ENCODE peak calls at places on chromosomes 1 and 21, in eight cellular contexts. Z is cardiac fibroblast, U is fibroblast of mammary gland, S is D721Med, J is nephron progenitor cell, F is GM13976, N is A549, V is choroid plexus epithelial cell. K is an unnamed sample.

GRCh38 chr1:91783423-91784162 is 102.4 kb downstream of the TGFBR3 start:
- DNase-seq in N (no peak), S (no peak), F (no peak), J (no peak), U (peak; percentile 86), V (peak; percentile 61), Z (peak; percentile 89), K (no peak)

GRCh38 chr1:245988393-245989078 is 518.5 kb downstream of the SMYD3 start:
- DNase-seq in Z (no peak), U (no peak), J (no peak), S (no peak), V (no peak), F (no peak), N (no peak), K (no peak)

GRCh38 chr21:45255381-45256020 is 32.2 kb downstream of the POFUT2 start:
- DNase-seq in V (no peak), F (no peak), J (no peak), N (no peak), U (no peak), Z (no peak), S (no peak), K (no peak)

GRCh38 chr1:117146570-117147340 is 25.2 kb upstream of the TRIM45 start:
- DNase-seq in N (peak; percentile 34), F (no peak), U (peak; percentile 92), Z (peak; percentile 75), S (no peak), V (peak; percentile 91), J (no peak), K (no peak)

GRCh38 chr1:100443739-100444571 is 91.6 kb downstream of the CDC14A start:
- DNase-seq in S (no peak), J (no peak), F (no peak), Z (peak; percentile 51), U (peak; percentile 35), V (peak; percentile 67), N (no peak), K (no peak)

GRCh38 chr1:247746391-247746935 is 1.5 kb downstream of the OR14A2 start:
- DNase-seq in Z (peak; percentile 4), U (no peak), N (no peak), V (peak; percentile 8), F (no peak), J (no peak), S (no peak), K (no peak)

GRCh38 chr1:230094746-230095145 is 27.7 kb downstream of the GALNT2 start:
- DNase-seq in V (no peak), N (no peak), J (no peak), Z (no peak), F (no peak), U (no peak), S (peak; percentile 77), K (no peak)

GRCh38 chr1:102262994-102263393 is 266.3 kb upstream of the OLFM3 start:
- DNase-seq in V (no peak), N (no peak), S (no peak), Z (no peak), U (no peak), J (no peak), F (no peak), K (no peak)

GRCh38 chr1:160993544-160993943 is 27.4 kb downstream of the F11R start:
- DNase-seq in N (peak; percentile 25), Z (peak; percentile 91), F (no peak), J (no peak), V (peak; percentile 88), U (peak; percentile 73), S (no peak), K (no peak)
- TF ChIP-seq CTCF in N (peak; percentile 65), Z (peak; percentile 34), F (peak; percentile 9), J (no peak), V (peak; percentile 54), U (peak; percentile 48), S (peak; percentile 40), K (peak; percentile 37)

DNA sequence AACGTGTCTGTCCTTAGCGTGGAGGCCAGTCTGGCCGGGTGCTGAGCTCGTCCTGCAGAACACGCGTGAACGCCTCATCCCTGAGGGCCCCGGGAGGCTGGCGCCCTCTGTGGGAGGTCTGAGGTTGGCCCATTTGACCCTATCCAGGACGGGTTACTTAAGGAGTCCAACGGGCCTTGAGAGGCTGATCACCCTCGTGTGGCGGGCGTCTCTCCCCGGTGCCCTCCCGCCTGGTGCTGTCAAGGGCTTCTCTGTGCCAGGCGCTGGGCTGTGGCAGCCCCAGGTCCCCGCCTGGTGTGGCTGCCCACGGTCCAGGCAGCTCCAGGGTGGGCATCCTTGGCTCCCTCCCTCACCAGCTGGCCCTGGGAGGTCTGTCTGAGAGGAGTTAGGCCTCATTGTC is 9.7 kb downstream of the SKI start:
- DNase-seq in S (no peak), Z (no peak), U (peak; percentile 47), J (no peak), F (no peak), N (no peak), V (peak; percentile 30), K (no peak)
- TF ChIP-seq CTCF in S (peak; percentile 4), Z (peak; percentile 10), U (peak; percentile 24), J (no peak), F (no peak), N (no peak), V (peak; percentile 17), K (no peak)

GRCh38 chr1:84782881-84783280 is 92.6 kb upstream of the SSX2IP start:
- DNase-seq in F (no peak), U (no peak), N (no peak), J (no peak), Z (no peak), V (no peak), S (no peak), K (no peak)
- TF ChIP-seq CTCF in F (no peak), U (no peak), N (no peak), J (no peak), Z (no peak), V (no peak), S (no peak), K (no peak)

GRCh38 chr1:235367000-235367908 is at the start of gene TBCE:
- DNase-seq in S (peak; percentile 90), F (peak; percentile 97), N (peak; percentile 97), J (peak; percentile 95), U (peak; percentile 97), V (peak; percentile 98), Z (peak; percentile 97), K (peak; percentile 95)
- TF ChIP-seq CTCF in S (peak; percentile 4), F (no peak), N (no peak), J (no peak), U (peak; percentile 11), V (peak; percentile 36), Z (peak; percentile 43), K (no peak)

GRCh38 chr1:76746195-76746594 is 121.1 kb upstream of the ST6GALNAC5 start:
- DNase-seq in S (no peak), V (no peak), N (no peak), J (no peak), F (no peak), Z (no peak), U (peak; percentile 3), K (no peak)
- TF ChIP-seq CTCF in S (no peak), V (no peak), N (no peak), J (no peak), F (no peak), Z (no peak), U (no peak), K (no peak)

GRCh38 chr1:50257029-50257428 is 148.3 kb downstream of the ELAVL4 start:
- DNase-seq in N (no peak), V (no peak), F (no peak), S (no peak), J (no peak), Z (no peak), U (no peak), K (no peak)

GRCh38 chr1:50246869-50247268 is 138.1 kb downstream of the ELAVL4 start:
- DNase-seq in V (no peak), J (no peak), S (no peak), N (no peak), U (peak; percentile 22), Z (no peak), F (no peak), K (no peak)

DNA sequence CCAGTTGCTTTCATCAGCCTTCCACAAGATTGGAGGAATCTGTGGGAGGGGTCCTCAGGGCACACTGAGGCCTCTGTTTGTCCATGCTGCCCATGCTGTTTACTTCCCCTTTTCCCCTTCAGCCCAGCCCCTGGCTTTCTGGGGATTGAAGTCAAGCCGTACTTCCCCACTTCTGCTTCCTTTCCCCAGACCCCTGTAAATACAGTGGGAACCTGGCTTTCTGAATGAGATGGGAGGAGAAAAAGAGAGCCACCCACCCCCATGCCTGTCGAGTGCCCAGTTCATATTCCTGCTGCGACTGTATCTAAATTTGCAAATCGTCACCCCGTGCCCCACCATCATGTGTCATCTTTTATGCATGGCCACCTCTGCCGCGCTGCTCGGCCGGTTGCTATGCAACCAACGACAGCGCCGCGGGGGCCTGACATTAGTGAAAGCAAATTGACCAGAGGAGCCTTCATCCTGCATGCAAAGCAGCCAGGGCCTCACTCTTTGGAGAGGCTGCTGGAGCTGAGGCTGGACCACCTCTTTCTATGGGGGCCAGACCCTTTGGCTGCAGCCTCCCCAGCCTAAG is 143.0 kb downstream of the ELAVL4 start:
- DNase-seq in N (no peak), U (no peak), V (no peak), F (peak; percentile 45), J (peak; percentile 23), S (no peak), Z (no peak), K (peak; percentile 56)
- TF ChIP-seq CTCF in N (no peak), U (no peak), V (no peak), F (no peak), J (no peak), S (no peak), Z (no peak), K (no peak)

GRCh38 chr1:84382127-84382526 is 16.2 kb upstream of the DNASE2B start:
- DNase-seq in J (no peak), S (no peak), V (peak; percentile 50), N (no peak), Z (peak; percentile 42), U (no peak), F (no peak), K (no peak)

GRCh38 chr1:84386716-84387479 is 11.4 kb upstream of the DNASE2B start:
- DNase-seq in N (no peak), S (no peak), V (no peak), J (no peak), F (no peak), Z (no peak), U (peak; percentile 12), K (no peak)

GRCh38 chr1:84390231-84390630 is 8.1 kb upstream of the DNASE2B start:
- DNase-seq in Z (no peak), J (no peak), U (peak; percentile 56), S (no peak), N (no peak), V (no peak), F (no peak), K (no peak)

GRCh38 chr1:84385347-84385746 is 12.9 kb upstream of the DNASE2B start:
- DNase-seq in U (no peak), S (no peak), N (no peak), F (no peak), V (no peak), Z (no peak), J (no peak), K (no peak)

GRCh38 chr1:84387480-84388163 is 10.7 kb upstream of the DNASE2B start:
- DNase-seq in Z (no peak), J (no peak), S (no peak), F (no peak), U (no peak), V (peak; percentile 58), N (no peak), K (no peak)
- TF ChIP-seq CTCF in Z (peak; percentile 32), J (no peak), S (peak; percentile 10), F (no peak), U (no peak), V (peak; percentile 66), N (no peak), K (no peak)

K was measured in GM13977.